ENCODE peak calls at places on chromosomes 1 and 21, in five cellular contexts. A, M, C, H and P are unnamed samples.

GRCh38 chr21:38472709-38473108 is 25.6 kb downstream of the ERG start:
- DNase-seq in A (no peak), M (no peak), C (no peak), H (no peak), P (no peak)

GRCh38 chr1:85707990-85708825 is at the start of gene ZNHIT6:
- DNase-seq in A (peak), M (peak), C (peak), H (peak), P (peak)

GRCh38 chr1:76961181-76961580 is 93.9 kb downstream of the ST6GALNAC5 start:
- DNase-seq in A (no peak), M (peak), C (no peak), H (no peak), P (no peak)

GRCh38 chr1:229448845-229449244 is 15.0 kb upstream of the ACTA1 start:
- DNase-seq in A (no peak), M (no peak), C (no peak), H (no peak), P (no peak)

GRCh38 chr1:20147846-20148570 is 8.9 kb downstream of the PLA2G2F start:
- DNase-seq in A (no peak), M (no peak), C (no peak), H (no peak), P (no peak)

GRCh38 chr1:200899954-200900867 is 5.5 kb downstream of the INAVA start:
- DNase-seq in A (no peak), M (no peak), C (no peak), H (no peak), P (no peak)

GRCh38 chr1:96416690-96417444 is 304.7 kb upstream of the PTBP2 start:
- DNase-seq in A (peak), M (peak), C (no peak), H (peak), P (no peak)

GRCh38 chr1:172826096-172826741 is 167.3 kb downstream of the FASLG start:
- DNase-seq in A (peak), M (peak), C (peak), H (peak), P (peak)

GRCh38 chr1:227429447-227430359 is 111.4 kb upstream of the CDC42BPA start:
- DNase-seq in A (peak), M (peak), C (no peak), H (peak), P (no peak)

GRCh38 chr1:19036049-19036546 is 79.6 kb upstream of the IFFO2 start:
- DNase-seq in A (no peak), M (no peak), C (no peak), H (peak), P (no peak)

GRCh38 chr21:43211085-43212071 is 42.6 kb downstream of the CRYAA start:
- DNase-seq in A (peak), M (no peak), C (no peak), H (no peak), P (no peak)

GRCh38 chr1:164774819-164775654 is 216.1 kb downstream of the PBX1 start:
- DNase-seq in A (no peak), M (no peak), C (no peak), H (no peak), P (peak)

GRCh38 chr1:237316352-237316751 is 274.4 kb downstream of the RYR2 start:
- DNase-seq in A (no peak), M (no peak), C (no peak), H (no peak), P (no peak)

DNA sequence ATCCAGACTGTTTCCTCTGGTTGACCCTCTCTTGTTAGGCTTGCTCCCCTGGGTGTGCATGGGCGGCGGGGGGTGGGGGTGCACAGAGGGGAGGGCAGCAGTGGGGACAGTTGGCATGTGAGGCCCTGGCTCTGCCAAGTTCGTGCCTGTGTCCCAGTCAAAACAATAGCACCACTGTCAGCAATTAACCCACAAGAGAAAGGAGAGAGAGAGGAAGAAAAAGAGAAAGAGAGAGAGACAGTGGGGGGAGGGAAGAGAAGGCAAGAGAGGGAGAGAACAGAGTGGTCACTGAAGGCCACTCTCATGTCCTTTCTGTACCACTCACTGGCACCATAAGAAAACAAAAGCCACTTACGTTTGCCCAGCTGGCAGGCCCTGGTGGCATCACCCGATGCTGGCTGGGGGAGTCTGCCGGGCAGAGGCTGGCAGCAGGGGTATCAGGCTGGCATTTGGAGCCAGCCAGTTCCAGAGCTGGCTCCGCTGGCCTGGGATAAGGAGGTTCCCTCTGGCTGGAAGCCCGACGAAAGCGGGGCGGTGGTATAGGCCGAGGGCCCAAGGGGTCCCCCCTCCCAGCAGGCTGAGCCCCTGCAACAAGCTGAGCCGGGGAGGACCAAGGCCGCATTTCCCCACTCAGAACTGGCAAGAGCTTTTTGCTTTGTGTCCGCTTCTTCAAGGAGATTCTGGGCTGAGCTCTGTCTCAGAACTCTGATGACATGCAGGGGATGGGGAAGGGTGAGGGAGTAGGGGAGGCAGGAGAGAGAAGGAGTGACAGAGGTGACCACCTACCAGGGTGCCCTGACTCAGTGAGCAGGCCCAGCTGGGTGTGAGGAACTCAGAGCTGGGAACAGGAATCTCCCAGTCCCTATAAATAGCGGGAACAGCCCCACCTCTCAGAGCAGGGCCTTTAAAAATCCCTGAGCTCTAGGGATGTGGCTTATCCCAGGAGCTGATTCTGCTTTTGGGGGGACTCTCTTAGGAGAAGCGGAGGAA is 27.9 kb downstream of the PIK3C2B start:
- DNase-seq in A (no peak), M (no peak), C (no peak), H (no peak), P (no peak)
- H3K4me3 ChIP-seq in A (no peak), M (no peak), C (no peak), H (no peak), P (no peak)

GRCh38 chr1:44524655-44525530 is 119.8 kb downstream of the RNF220 start:
- DNase-seq in A (no peak), M (no peak), C (no peak), H (no peak), P (no peak)

GRCh38 chr1:44526295-44527073 is 121.4 kb downstream of the RNF220 start:
- DNase-seq in A (no peak), M (no peak), C (no peak), H (no peak), P (no peak)

GRCh38 chr1:44521378-44522080 is 116.5 kb downstream of the RNF220 start:
- DNase-seq in A (no peak), M (no peak), C (no peak), H (no peak), P (no peak)

GRCh38 chr1:44523747-44524146 is 118.7 kb downstream of the RNF220 start:
- DNase-seq in A (no peak), M (no peak), C (no peak), H (no peak), P (no peak)

GRCh38 chr1:44524180-44524579 is 119.1 kb downstream of the RNF220 start:
- DNase-seq in A (no peak), M (no peak), C (no peak), H (no peak), P (no peak)
- TF ChIP-seq CTCF in A (no peak), M (no peak), C (no peak), H (no peak), P (no peak)

DNA sequence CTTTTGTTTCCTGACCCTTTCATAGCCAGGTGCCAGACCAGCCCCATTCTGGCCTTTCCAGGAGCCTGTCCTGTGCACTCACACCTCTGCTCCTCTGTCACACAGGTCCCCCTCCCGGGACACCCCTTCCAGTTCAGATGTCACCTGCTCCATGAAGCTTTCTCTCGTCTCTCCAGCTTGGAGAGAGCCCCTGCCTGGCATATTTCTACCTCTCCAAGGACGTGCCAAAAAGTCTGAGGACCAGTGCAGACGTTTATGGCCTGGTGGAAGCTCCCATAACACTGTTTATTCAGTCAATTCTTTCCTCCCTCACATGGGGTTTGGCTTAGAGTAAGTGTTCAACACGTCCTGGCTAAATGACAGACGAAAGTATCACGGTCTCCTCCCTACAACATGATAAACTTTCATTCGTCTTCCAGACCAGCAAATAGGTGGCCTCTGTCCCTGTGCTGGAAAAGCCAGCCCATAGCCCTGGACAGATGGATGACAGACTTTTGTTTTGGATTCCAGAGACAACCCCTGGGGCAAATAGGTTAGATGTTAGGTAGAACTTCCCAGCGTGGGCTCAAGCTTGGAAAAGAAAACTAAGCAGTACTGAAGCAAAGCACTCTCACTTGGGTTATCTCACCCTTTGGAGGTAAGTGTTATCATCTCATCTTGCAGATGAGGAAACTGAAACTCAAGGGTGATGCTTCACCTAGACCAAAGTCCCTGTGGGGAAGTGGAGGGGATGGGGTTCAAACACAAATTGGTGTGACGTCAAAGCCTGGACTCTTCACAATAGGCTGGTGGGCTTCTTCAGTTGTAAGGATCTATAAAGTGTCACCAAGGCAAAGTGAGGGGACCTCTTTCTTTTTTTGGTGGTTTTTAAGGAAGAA is 52.9 kb upstream of the ECE1 start:
- DNase-seq in A (no peak), M (no peak), C (no peak), H (no peak), P (no peak)
- H3K4me3 ChIP-seq in A (peak), M (peak), C (no peak), H (peak), P (no peak)

GRCh38 chr1:197180252-197180878 is 33.9 kb upstream of the ASPM start:
- DNase-seq in A (peak), M (peak), C (no peak), H (peak), P (no peak)

GRCh38 chr1:197182716-197183115 is 36.2 kb upstream of the ASPM start:
- DNase-seq in A (no peak), M (no peak), C (no peak), H (no peak), P (no peak)

GRCh38 chr1:197174818-197175217 is 28.3 kb upstream of the ASPM start:
- DNase-seq in A (no peak), M (no peak), C (no peak), H (no peak), P (no peak)

GRCh38 chr1:197181982-197182381 is 35.5 kb upstream of the ASPM start:
- DNase-seq in A (no peak), M (no peak), C (no peak), H (no peak), P (no peak)

GRCh38 chr1:197178998-197179397 is 32.5 kb upstream of the ASPM start:
- DNase-seq in A (peak), M (peak), C (no peak), H (peak), P (no peak)
- TF ChIP-seq CTCF in A (peak), M (peak), C (peak), H (peak), P (peak)

GRCh38 chr1:206687251-206687914 is 2.7 kb downstream of the MAPKAPK2 start:
- DNase-seq in A (no peak), M (no peak), C (no peak), H (no peak), P (no peak)
- H3K4me3 ChIP-seq in A (peak), M (peak), C (peak), H (peak), P (no peak)

DNA sequence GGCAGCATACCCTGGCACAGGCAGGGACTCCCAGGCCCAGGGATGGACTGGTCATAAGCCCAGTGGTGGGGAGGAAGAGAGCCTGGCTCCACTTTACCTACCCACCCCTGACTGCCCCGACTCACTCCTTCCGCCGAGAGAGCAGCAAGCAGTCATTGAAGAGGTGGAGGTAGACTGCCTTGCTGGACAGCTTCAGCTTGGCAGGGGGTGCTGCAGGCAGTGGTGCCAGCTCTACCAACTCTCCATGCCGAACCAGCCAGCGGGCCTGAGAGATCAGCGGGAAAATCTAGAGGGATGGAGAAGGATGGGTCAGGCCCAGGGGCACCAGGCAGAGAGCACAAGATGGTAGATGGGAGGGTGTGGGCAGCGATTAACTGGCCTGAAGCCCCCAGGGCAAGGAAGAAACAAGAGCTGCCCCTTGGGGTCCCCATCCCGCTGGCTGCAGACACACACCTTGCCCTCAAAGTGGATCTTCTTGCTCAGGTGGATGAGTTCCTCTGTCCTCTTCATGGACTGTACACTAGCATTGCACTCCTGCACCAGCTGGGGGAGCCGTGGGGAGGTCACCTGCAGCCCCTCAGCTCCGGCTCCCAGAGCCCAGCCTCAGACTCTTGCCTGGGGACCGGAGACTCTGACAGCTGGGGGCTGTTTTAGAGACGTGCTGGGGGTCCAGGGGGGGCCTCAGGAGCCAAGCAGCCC is 7.7 kb downstream of the ARHGEF19 start:
- DNase-seq in A (no peak), M (no peak), C (no peak), H (no peak), P (no peak)
- TF ChIP-seq CTCF in A (peak), M (peak), C (peak), H (peak), P (peak)

GRCh38 chr1:115089443-115090340 is at the start of gene TSPAN2:
- DNase-seq in A (no peak), M (peak), C (no peak), H (peak), P (no peak)

GRCh38 chr1:115090547-115090946 is 1.2 kb upstream of the TSPAN2 start:
- DNase-seq in A (no peak), M (peak), C (no peak), H (peak), P (no peak)

GRCh38 chr1:115086176-115086830 is 3.0 kb downstream of the TSPAN2 start:
- DNase-seq in A (no peak), M (no peak), C (no peak), H (no peak), P (no peak)

GRCh38 chr1:115088871-115089442 is 346 bp downstream of the TSPAN2 start:
- DNase-seq in A (no peak), M (no peak), C (no peak), H (no peak), P (no peak)

DNA sequence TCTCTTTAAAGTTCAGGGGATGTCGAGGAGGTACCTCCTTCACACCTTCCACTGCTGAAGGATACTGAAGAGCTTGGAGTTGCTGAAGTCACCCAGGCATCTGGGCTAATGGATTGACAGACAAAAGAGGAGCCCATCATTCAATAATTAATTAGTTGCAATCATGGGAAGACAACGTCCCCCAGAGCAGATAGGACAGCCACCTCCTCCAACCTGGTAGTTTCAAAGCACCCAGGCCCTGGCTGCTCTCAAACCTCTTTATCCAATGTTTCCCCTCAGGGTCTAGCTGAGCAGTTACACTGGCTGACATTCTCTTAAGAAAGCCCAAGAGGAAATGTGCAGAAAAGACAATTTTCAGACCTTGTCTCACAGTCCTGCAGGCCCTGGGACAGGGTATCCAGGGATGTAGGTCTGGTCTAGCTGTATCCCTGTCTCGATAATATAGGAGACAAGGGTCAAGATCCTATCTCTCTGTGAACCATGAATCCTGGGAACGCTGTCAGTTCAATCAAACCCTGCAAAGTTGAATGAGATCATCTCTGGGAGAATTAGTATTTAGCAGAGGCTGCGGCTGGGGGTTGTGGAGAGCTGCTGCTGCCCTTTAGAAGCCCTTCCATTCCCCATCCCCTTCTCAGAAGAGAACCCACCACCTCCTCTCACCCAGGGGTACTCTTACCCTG is 1.0 kb downstream of the TSPAN2 start:
- DNase-seq in A (no peak), M (no peak), C (no peak), H (no peak), P (no peak)
- H3K4me3 ChIP-seq in A (no peak), M (no peak), C (no peak), H (no peak), P (no peak)